ENCODE peak calls at places on chromosomes 11 and 22, in five cellular contexts. One of them, this sample, is unnamed.
A peak's percentile ranks its signal among the peaks of the same experiment; 100 is the strongest.

GRCh38 chr11:32109596-32109995 is 18.7 kb downstream of the RCN1 start:
- DNase-seq in endothelial cell of umbilical vein: no peak
- DNase-seq in K562: no peak
- DNase-seq in mammary epithelial cell: no peak
- DNase-seq in PC-9: peak; percentile 8
- DNase-seq in this sample: no peak

GRCh38 chr22:30606455-30607299 is at the start of gene TCN2:
- DNase-seq in mammary epithelial cell: peak; percentile 64
- DNase-seq in endothelial cell of umbilical vein: peak; percentile 83
- DNase-seq in K562: peak; percentile 53
- DNase-seq in PC-9: peak; percentile 53
- DNase-seq in this sample: peak; percentile 67

GRCh38 chr11:5197538-5197937 is 2.9 kb downstream of the OR51V1 start:
- DNase-seq in K562: no peak
- DNase-seq in mammary epithelial cell: no peak
- DNase-seq in PC-9: no peak
- DNase-seq in endothelial cell of umbilical vein: peak; percentile 20
- DNase-seq in this sample: no peak

GRCh38 chr11:103525069-103525468 is 415.8 kb downstream of the DYNC2H1 start:
- DNase-seq in PC-9: peak; percentile 15
- DNase-seq in K562: no peak
- DNase-seq in mammary epithelial cell: peak; percentile 69
- DNase-seq in endothelial cell of umbilical vein: peak; percentile 86
- DNase-seq in this sample: peak; percentile 17

GRCh38 chr11:46991391-46991790 is 54.8 kb downstream of the CSTPP1 start:
- DNase-seq in K562: no peak
- DNase-seq in PC-9: no peak
- DNase-seq in mammary epithelial cell: no peak
- DNase-seq in endothelial cell of umbilical vein: no peak
- DNase-seq in this sample: peak; percentile 73

GRCh38 chr11:2541321-2541680 is 96.5 kb downstream of the KCNQ1 start:
- DNase-seq in mammary epithelial cell: no peak
- DNase-seq in K562: no peak
- DNase-seq in PC-9: no peak
- DNase-seq in endothelial cell of umbilical vein: no peak
- DNase-seq in this sample: no peak

GRCh38 chr22:27919943-27920755 is 1.1 kb upstream of the PITPNB start:
- DNase-seq in mammary epithelial cell: peak; percentile 58
- DNase-seq in endothelial cell of umbilical vein: peak; percentile 78
- DNase-seq in PC-9: peak; percentile 15
- DNase-seq in K562: no peak
- DNase-seq in this sample: peak; percentile 56

GRCh38 chr11:79266391-79266790 is 174.4 kb downstream of the TENM4 start:
- DNase-seq in K562: no peak
- DNase-seq in mammary epithelial cell: no peak
- DNase-seq in PC-9: no peak
- DNase-seq in endothelial cell of umbilical vein: no peak
- DNase-seq in this sample: no peak

GRCh38 chr11:535519-536454 is at the start of gene HRAS:
- DNase-seq in K562: peak; percentile 99
- DNase-seq in mammary epithelial cell: peak; percentile 93
- DNase-seq in PC-9: peak; percentile 95
- DNase-seq in endothelial cell of umbilical vein: peak; percentile 94
- DNase-seq in this sample: peak; percentile 96

GRCh38 chr11:34640050-34640971 is 19.4 kb downstream of the EHF start:
- DNase-seq in endothelial cell of umbilical vein: no peak
- DNase-seq in PC-9: peak; percentile 92
- DNase-seq in K562: no peak
- DNase-seq in mammary epithelial cell: peak; percentile 72
- DNase-seq in this sample: no peak

GRCh38 chr22:29096736-29097669 is 24.2 kb downstream of the KREMEN1 start:
- DNase-seq in PC-9: no peak
- DNase-seq in K562: peak; percentile 21
- DNase-seq in endothelial cell of umbilical vein: no peak
- DNase-seq in mammary epithelial cell: no peak
- DNase-seq in this sample: no peak

GRCh38 chr22:48649466-48649865 is 1178.2 kb downstream of the BRD1 start:
- DNase-seq in PC-9: no peak
- DNase-seq in mammary epithelial cell: no peak
- DNase-seq in K562: no peak
- DNase-seq in endothelial cell of umbilical vein: no peak
- DNase-seq in this sample: no peak

GRCh38 chr11:3942160-3942955 is 86.9 kb downstream of the STIM1 start:
- DNase-seq in PC-9: no peak
- DNase-seq in mammary epithelial cell: no peak
- DNase-seq in K562: no peak
- DNase-seq in endothelial cell of umbilical vein: no peak
- DNase-seq in this sample: no peak

GRCh38 chr11:65241134-65241533 is 20.6 kb upstream of the POLA2 start:
- DNase-seq in K562: no peak
- DNase-seq in endothelial cell of umbilical vein: no peak
- DNase-seq in mammary epithelial cell: no peak
- DNase-seq in PC-9: no peak
- DNase-seq in this sample: no peak

GRCh38 chr22:49239264-49240015 is 588.2 kb downstream of the BRD1 start:
- DNase-seq in PC-9: no peak
- DNase-seq in endothelial cell of umbilical vein: no peak
- DNase-seq in K562: no peak
- DNase-seq in mammary epithelial cell: no peak
- DNase-seq in this sample: no peak

GRCh38 chr11:9858822-9859221 is 194.9 kb downstream of the SWAP70 start:
- DNase-seq in K562: no peak
- DNase-seq in mammary epithelial cell: no peak
- DNase-seq in PC-9: no peak
- DNase-seq in endothelial cell of umbilical vein: peak; percentile 55
- DNase-seq in this sample: peak; percentile 54

GRCh38 chr22:43152355-43153071 is 1.2 kb downstream of the TSPO start:
- DNase-seq in mammary epithelial cell: peak; percentile 68
- DNase-seq in K562: no peak
- DNase-seq in PC-9: peak; percentile 71
- DNase-seq in endothelial cell of umbilical vein: peak; percentile 67
- DNase-seq in this sample: peak; percentile 71

GRCh38 chr11:111663820-111664219 is 61.6 kb downstream of the SIK2 start:
- DNase-seq in mammary epithelial cell: no peak
- DNase-seq in endothelial cell of umbilical vein: peak; percentile 56
- DNase-seq in K562: no peak
- DNase-seq in PC-9: no peak
- DNase-seq in this sample: peak; percentile 80

GRCh38 chr11:45024846-45025623 is 74.4 kb upstream of the TP53I11 start:
- DNase-seq in PC-9: no peak
- DNase-seq in K562: no peak
- DNase-seq in endothelial cell of umbilical vein: no peak
- DNase-seq in mammary epithelial cell: no peak
- DNase-seq in this sample: no peak

DNA sequence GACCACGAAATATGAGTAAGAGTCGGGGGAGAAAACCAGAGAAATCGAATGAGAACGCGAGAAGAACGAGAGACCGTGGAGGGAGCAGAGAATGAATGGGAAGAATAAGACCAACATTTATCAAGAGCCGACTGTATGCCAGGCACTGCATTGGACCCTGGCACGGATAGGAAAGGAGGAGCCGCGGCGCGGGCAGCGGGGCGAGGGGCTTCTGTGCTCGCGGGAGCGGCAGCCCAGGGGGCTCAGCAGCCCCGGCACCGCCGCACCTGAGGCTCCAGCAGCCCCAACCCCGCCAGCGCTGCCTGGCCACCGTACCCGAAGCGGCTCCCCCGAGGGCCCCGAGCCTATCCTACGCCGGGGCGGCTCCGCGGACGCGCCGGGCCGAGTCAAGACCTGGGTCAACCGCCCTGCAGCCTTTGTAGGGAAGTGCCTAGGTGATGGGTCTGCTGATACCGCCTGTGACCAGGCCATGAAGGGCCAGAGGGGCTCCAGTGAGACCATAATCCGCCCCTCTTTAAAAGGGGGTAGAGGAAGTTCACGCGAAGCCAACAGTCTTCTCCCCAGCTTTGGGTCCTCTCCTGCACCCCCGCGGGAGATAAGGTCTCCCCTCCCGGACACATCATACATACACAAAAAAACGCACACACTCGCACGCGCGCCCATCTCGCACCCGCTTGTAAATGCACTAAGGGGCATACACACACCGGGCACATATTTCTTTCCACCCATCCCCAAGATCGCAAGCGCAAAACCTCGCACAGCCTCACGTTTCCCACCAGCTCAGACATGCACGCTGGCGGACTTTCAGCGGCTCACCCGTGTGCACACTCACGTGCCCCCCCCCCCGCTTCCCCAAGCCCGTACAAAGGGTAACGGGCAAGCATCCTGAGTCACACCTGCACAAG is 964 bp upstream of the RTN4RL2 start:
- DNase-seq in mammary epithelial cell: no peak
- DNase-seq in endothelial cell of umbilical vein: no peak
- DNase-seq in K562: no peak
- DNase-seq in PC-9: peak; percentile 12
- DNase-seq in this sample: no peak
- TF ChIP-seq EZH2 in mammary epithelial cell: peak; percentile 85
- TF ChIP-seq EZH2 in endothelial cell of umbilical vein: peak; percentile 97
- TF ChIP-seq EZH2 in K562: no peak
- TF ChIP-seq EZH2 in PC-9: no peak
- TF ChIP-seq EZH2 in this sample: no peak

GRCh38 chr11:60280412-60280811 is at the start of gene MS4A4A:
- DNase-seq in mammary epithelial cell: no peak
- DNase-seq in PC-9: no peak
- DNase-seq in endothelial cell of umbilical vein: no peak
- DNase-seq in K562: no peak
- DNase-seq in this sample: no peak
- H3K4me3 ChIP-seq in mammary epithelial cell: no peak within 1 kb of the TSS
- H3K4me3 ChIP-seq in PC-9: no peak within 1 kb of the TSS
- H3K4me3 ChIP-seq in endothelial cell of umbilical vein: no peak within 1 kb of the TSS
- H3K4me3 ChIP-seq in K562: no peak within 1 kb of the TSS
- H3K4me3 ChIP-seq in this sample: no peak within 1 kb of the TSS

GRCh38 chr11:27464155-27464759 is 8.3 kb downstream of the LGR4 start:
- DNase-seq in endothelial cell of umbilical vein: no peak
- DNase-seq in PC-9: peak; percentile 47
- DNase-seq in K562: no peak
- DNase-seq in mammary epithelial cell: peak; percentile 81
- DNase-seq in this sample: no peak
- TF ChIP-seq EZH2 in endothelial cell of umbilical vein: no peak
- TF ChIP-seq EZH2 in PC-9: no peak
- TF ChIP-seq EZH2 in K562: no peak
- TF ChIP-seq EZH2 in mammary epithelial cell: no peak
- TF ChIP-seq EZH2 in this sample: no peak

GRCh38 chr11:118917488-118918127 is 8.1 kb downstream of the BCL9L start:
- DNase-seq in K562: no peak
- DNase-seq in mammary epithelial cell: peak; percentile 94
- DNase-seq in endothelial cell of umbilical vein: no peak
- DNase-seq in PC-9: peak; percentile 57
- DNase-seq in this sample: peak; percentile 78

GRCh38 chr11:118918128-118918685 is 7.5 kb downstream of the BCL9L start:
- DNase-seq in mammary epithelial cell: peak; percentile 83
- DNase-seq in PC-9: peak; percentile 79
- DNase-seq in K562: peak; percentile 76
- DNase-seq in endothelial cell of umbilical vein: peak; percentile 75
- DNase-seq in this sample: peak; percentile 65

GRCh38 chr11:118916842-118917388 is 8.8 kb downstream of the BCL9L start:
- DNase-seq in PC-9: peak; percentile 74
- DNase-seq in mammary epithelial cell: peak; percentile 39
- DNase-seq in K562: no peak
- DNase-seq in endothelial cell of umbilical vein: no peak
- DNase-seq in this sample: peak; percentile 68

GRCh38 chr11:118921121-118921928 is 4.4 kb downstream of the BCL9L start:
- DNase-seq in PC-9: no peak
- DNase-seq in endothelial cell of umbilical vein: peak; percentile 49
- DNase-seq in K562: no peak
- DNase-seq in mammary epithelial cell: peak; percentile 85
- DNase-seq in this sample: peak; percentile 84

GRCh38 chr11:118918686-118919280 is 6.9 kb downstream of the BCL9L start:
- DNase-seq in endothelial cell of umbilical vein: no peak
- DNase-seq in K562: no peak
- DNase-seq in mammary epithelial cell: no peak
- DNase-seq in PC-9: no peak
- DNase-seq in this sample: no peak
- H3K4me3 ChIP-seq in endothelial cell of umbilical vein: no peak overlapping the region
- H3K4me3 ChIP-seq in K562: peak overlapping the region; percentile 30
- H3K4me3 ChIP-seq in mammary epithelial cell: no peak overlapping the region
- H3K4me3 ChIP-seq in PC-9: peak overlapping the region; percentile 57
- H3K4me3 ChIP-seq in this sample: peak overlapping the region; percentile 22